ENCODE peak calls at places on chromosomes 13 and 19, in ten cellular contexts. E is H1, B is HCT116, G is upper lobe of left lung, Y is sigmoid colon, V is neuronal stem cell, Z is uterus, P is MM.1S, S is neural progenitor cell, H is NT2/D1. X is an unnamed sample.

GRCh38 chr19:5804516-5805464 is at the start of gene NRTN:
- DNase-seq in V (peak; percentile 50), B (no peak), S (peak; percentile 84), P (peak; percentile 55), E (peak; percentile 77), H (no peak), Z (no peak), G (peak; percentile 36), Y (peak; percentile 71), X (no peak)

GRCh38 chr19:3683405-3683865 is 16.8 kb downstream of the PIP5K1C start:
- DNase-seq in S (peak; percentile 26), E (no peak), G (no peak), V (no peak), P (no peak), H (peak; percentile 52), Z (peak; percentile 67), B (no peak), Y (no peak), X (no peak)

GRCh38 chr13:31282741-31283455 is 83.1 kb downstream of the B3GLCT start:
- DNase-seq in V (no peak), Y (no peak), E (no peak), P (no peak), Z (no peak), B (no peak), S (no peak), G (no peak), H (no peak), X (no peak)

GRCh38 chr13:112078879-112079526 is 12.1 kb downstream of the SOX1 start:
- DNase-seq in E (no peak), Z (no peak), P (no peak), G (no peak), V (no peak), B (no peak), H (no peak), Y (no peak), S (peak; percentile 39), X (no peak)

GRCh38 chr13:113887700-113888201 is 23.9 kb upstream of the GAS6 start:
- DNase-seq in H (no peak), E (no peak), Z (no peak), P (no peak), V (no peak), S (no peak), G (no peak), B (no peak), Y (no peak), X (no peak)

GRCh38 chr13:109426690-109426990 is 359.7 kb downstream of the IRS2 start:
- DNase-seq in G (no peak), E (no peak), B (no peak), H (no peak), V (no peak), P (no peak), Y (no peak), S (no peak), Z (no peak), X (no peak)

GRCh38 chr19:33157906-33158305 is 26.0 kb downstream of the WDR88 start:
- DNase-seq in P (no peak), Z (no peak), B (no peak), H (no peak), Y (no peak), G (no peak), E (no peak), S (no peak), V (no peak), X (no peak)

GRCh38 chr19:33396701-33397535 is 23.4 kb downstream of the CEBPG start:
- DNase-seq in S (peak; percentile 49), Z (peak; percentile 14), B (no peak), E (no peak), Y (peak; percentile 64), V (peak; percentile 15), H (no peak), P (no peak), G (no peak), X (no peak)

GRCh38 chr13:81986308-81986707 is 1645.4 kb upstream of the SPRY2 start:
- DNase-seq in G (no peak), Y (no peak), V (no peak), B (no peak), H (peak; percentile 18), E (no peak), Z (no peak), S (no peak), P (no peak), X (no peak)

GRCh38 chr19:28521614-28522544 is 691.1 kb downstream of the UQCRFS1 start:
- DNase-seq in Y (no peak), V (no peak), S (no peak), P (no peak), Z (no peak), G (no peak), H (no peak), B (no peak), E (no peak), X (no peak)

GRCh38 chr19:44451687-44452086 is 3.4 kb upstream of the ZNF229 start:
- DNase-seq in V (no peak), E (no peak), H (no peak), G (no peak), P (no peak), B (no peak), S (no peak), Y (no peak), Z (no peak), X (no peak)

GRCh38 chr19:44452367-44452766 is 4.1 kb upstream of the ZNF229 start:
- DNase-seq in H (no peak), G (no peak), B (no peak), S (no peak), Y (no peak), Z (no peak), V (no peak), E (no peak), P (no peak), X (no peak)

GRCh38 chr19:44447864-44448674 is at the start of gene ZNF229:
- DNase-seq in Z (peak; percentile 72), Y (peak; percentile 92), V (peak; percentile 79), P (peak; percentile 33), E (peak; percentile 83), G (peak; percentile 65), B (no peak), S (peak; percentile 95), H (peak; percentile 84), X (peak; percentile 49)
- H3K36me3 ChIP-seq in Z (no peaks in the 10 kb centered on the region), Y (no peaks in the 10 kb centered on the region), V (no peaks in the 10 kb centered on the region), P (no peaks in the 10 kb centered on the region), E (peaks cover 4% of the 10 kb centered on the region), G (peaks cover 6% of the 10 kb centered on the region), B (no peaks in the 10 kb centered on the region), S (no peaks in the 10 kb centered on the region), H (peaks cover 28% of the 10 kb centered on the region), X (peaks cover 10% of the 10 kb centered on the region)

GRCh38 chr13:101450749-101451130 is 1.7 kb upstream of the ITGBL1 start:
- DNase-seq in Y (no peak), Z (no peak), V (no peak), B (no peak), H (no peak), E (no peak), S (no peak), G (no peak), P (no peak), X (no peak)

GRCh38 chr13:101451641-101452040 is 834 bp upstream of the ITGBL1 start:
- DNase-seq in H (no peak), S (no peak), V (no peak), Z (no peak), G (no peak), P (no peak), E (no peak), B (no peak), Y (no peak), X (no peak)

GRCh38 chr13:101454767-101455166 is 2.3 kb downstream of the ITGBL1 start:
- DNase-seq in Y (no peak), H (no peak), G (no peak), Z (no peak), B (no peak), S (no peak), P (no peak), V (no peak), E (no peak), X (no peak)

GRCh38 chr13:101453784-101454201 is 1.3 kb downstream of the ITGBL1 start:
- DNase-seq in P (peak; percentile 71), G (peak; percentile 28), Z (no peak), H (no peak), S (no peak), B (no peak), Y (no peak), V (no peak), E (no peak), X (no peak)

GRCh38 chr13:101452519-101453485 is at the start of gene ITGBL1:
- DNase-seq in S (no peak), P (peak; percentile 50), H (no peak), B (no peak), G (no peak), V (no peak), Z (no peak), Y (no peak), E (no peak), X (no peak)
- H3K36me3 ChIP-seq in S (no peaks in the 10 kb centered on the region), P (no peaks in the 10 kb centered on the region), H (no peaks in the 10 kb centered on the region), B (no peaks in the 10 kb centered on the region), G (no peaks in the 10 kb centered on the region), V (no peaks in the 10 kb centered on the region), Z (no peaks in the 10 kb centered on the region), Y (no peaks in the 10 kb centered on the region), E (no peaks in the 10 kb centered on the region), X (no peaks in the 10 kb centered on the region)

DNA sequence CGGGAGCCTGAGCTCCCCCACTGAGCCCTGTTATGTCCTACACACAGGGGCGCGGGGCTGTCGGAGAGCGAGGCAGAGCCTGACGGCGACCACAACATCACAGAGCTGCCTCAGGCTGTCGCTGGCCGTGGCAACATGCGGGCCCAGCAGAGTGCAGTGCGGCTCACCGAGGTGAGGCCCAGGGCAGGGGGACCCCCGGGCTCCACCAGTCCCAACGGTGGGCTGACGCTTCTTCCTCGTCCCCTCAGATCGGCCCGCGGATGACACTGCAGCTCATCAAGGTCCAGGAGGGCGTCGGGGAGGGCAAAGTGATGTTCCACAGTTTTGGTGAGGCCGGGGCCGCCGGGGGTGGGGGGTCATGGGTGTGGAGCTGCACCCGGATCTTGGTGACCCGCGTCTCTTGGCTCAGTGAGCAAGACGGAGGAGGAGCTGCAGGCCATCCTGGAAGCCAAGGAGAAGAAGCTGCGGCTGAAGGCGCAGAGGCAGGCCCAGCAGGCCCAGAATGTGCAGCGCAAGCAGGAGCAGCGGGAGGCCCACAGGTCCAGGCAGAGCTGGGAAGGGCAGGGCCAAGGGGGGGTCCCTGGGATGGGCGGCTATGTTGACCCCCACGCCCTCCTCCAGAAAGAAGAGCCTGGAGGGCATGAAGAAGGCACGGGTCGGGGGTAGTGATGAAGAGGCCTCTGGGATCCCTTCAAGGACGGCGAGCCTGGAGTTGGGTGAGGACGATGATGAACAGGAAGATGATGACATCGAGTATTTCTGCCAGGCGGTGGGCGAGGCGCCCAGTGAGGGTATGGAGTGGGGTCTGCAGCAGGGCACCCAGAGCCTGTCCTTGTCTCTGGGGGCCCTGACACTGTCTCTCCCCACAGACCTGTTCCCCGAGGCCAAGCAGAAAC is 1.2 kb upstream of the P2RY11 start:
- DNase-seq in P (no peak), B (no peak), E (no peak), Y (no peak), G (no peak), S (no peak), Z (no peak), H (no peak), V (no peak), X (no peak)
- H3K36me3 ChIP-seq in P (peaks cover 18% of the 10 kb centered on the region), B (peaks cover 47% of the 10 kb centered on the region), E (peaks cover 56% of the 10 kb centered on the region), Y (peaks cover 26% of the 10 kb centered on the region), G (peaks cover 63% of the 10 kb centered on the region), S (no peaks in the 10 kb centered on the region), Z (no peaks in the 10 kb centered on the region), H (peaks cover 78% of the 10 kb centered on the region), V (peaks cover 73% of the 10 kb centered on the region), X (peaks cover 39% of the 10 kb centered on the region)

DNA sequence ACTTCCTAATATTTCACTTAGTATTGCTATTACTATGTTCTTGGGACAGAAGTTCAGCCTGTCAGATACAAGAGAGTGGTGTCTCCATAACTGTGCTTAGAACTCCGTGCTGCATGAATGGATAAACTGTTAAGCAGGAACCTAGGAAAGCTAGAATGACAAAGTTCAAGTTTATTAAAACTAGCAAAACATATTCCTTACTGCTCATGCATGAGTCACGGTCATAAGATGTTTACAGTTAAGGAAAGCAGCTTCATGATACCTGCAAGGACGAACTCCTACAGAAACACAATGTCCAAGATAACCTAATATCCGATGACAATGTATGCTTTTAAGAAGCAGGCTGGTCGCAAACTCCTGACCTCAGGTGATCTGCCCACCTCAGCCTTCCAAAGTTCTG is 6.0 kb upstream of the ZNF765 start:
- DNase-seq in V (no peak), G (no peak), S (no peak), B (no peak), P (no peak), Z (no peak), H (no peak), Y (no peak), E (no peak), X (no peak)
- H3K36me3 ChIP-seq in V (no peaks in the 10 kb centered on the region), G (no peaks in the 10 kb centered on the region), S (no peaks in the 10 kb centered on the region), B (peaks cover 3% of the 10 kb centered on the region), P (no peaks in the 10 kb centered on the region), Z (no peaks in the 10 kb centered on the region), H (peaks cover 14% of the 10 kb centered on the region), Y (no peaks in the 10 kb centered on the region), E (peaks cover 14% of the 10 kb centered on the region), X (no peaks in the 10 kb centered on the region)